ENCODE peak calls at places on chromosomes 5 and 9, in seven cellular contexts. A is ascending aorta; Q is GM23248; B is CD8-positive, alpha-beta memory T cell; L is adrenal gland; G is heart left ventricle; X is aorta. K is an unnamed sample. For H3K27me3 and H3K4me1, the result is how much of the 10 kb centered on the place peaks cover.

GRCh38 chr9:16787724-16788123 is 82.7 kb downstream of the BNC2 start:
- DNase-seq in B (no peak), L (no peak), Q (peak), X (no peak), A (no peak), G (no peak), K (no peak)

GRCh38 chr5:140345919-140346347 is 470 bp downstream of the HBEGF start:
- DNase-seq in G (peak), X (peak), B (no peak), L (peak), Q (peak), A (peak), K (peak)

GRCh38 chr9:93902780-93903655 is 52.1 kb downstream of the BARX1 start:
- DNase-seq in B (no peak), Q (no peak), G (peak), X (peak), A (peak), L (peak), K (no peak)

GRCh38 chr9:86281577-86282076 is 711 bp downstream of the ISCA1 start:
- DNase-seq in L (no peak), Q (peak), B (no peak), A (no peak), X (no peak), G (no peak), K (no peak)

GRCh38 chr5:80191397-80191796 is 64.5 kb downstream of the SERINC5 start:
- DNase-seq in L (no peak), G (no peak), X (no peak), A (no peak), B (no peak), Q (no peak), K (no peak)

GRCh38 chr9:130198501-130199179 is 26.4 kb downstream of the NCS1 start:
- DNase-seq in L (peak), G (no peak), X (no peak), Q (no peak), A (peak), B (no peak), K (no peak)

GRCh38 chr5:93078082-93079038 is 502.7 kb downstream of the NR2F1-AS1 start:
- DNase-seq in A (peak), B (no peak), L (peak), X (no peak), G (peak), Q (peak), K (peak)

GRCh38 chr5:60520451-60521210 is 179.3 kb downstream of the DEPDC1B start:
- DNase-seq in G (no peak), X (no peak), A (no peak), B (no peak), L (no peak), Q (no peak), K (no peak)

GRCh38 chr5:141758316-141758965 is 76.4 kb upstream of the ARAP3 start:
- DNase-seq in G (no peak), B (no peak), X (no peak), Q (peak), L (no peak), A (no peak), K (no peak)

GRCh38 chr5:179858241-179858585 is 404 bp downstream of the MRNIP start:
- DNase-seq in X (peak), Q (peak), L (no peak), A (no peak), B (no peak), G (no peak), K (peak)

GRCh38 chr5:124025306-124025705 is 513.3 kb downstream of the CSNK1G3 start:
- DNase-seq in L (no peak), B (no peak), A (no peak), Q (no peak), G (no peak), X (no peak), K (no peak)

GRCh38 chr5:90654235-90654634 is 95.6 kb downstream of the ADGRV1 start:
- DNase-seq in B (no peak), Q (no peak), A (no peak), X (no peak), L (no peak), G (no peak), K (no peak)

GRCh38 chr9:92749071-92749933 is 15.3 kb downstream of the BICD2 start:
- DNase-seq in G (no peak), L (no peak), B (no peak), A (peak), Q (no peak), X (peak), K (no peak)

GRCh38 chr5:1105350-1106265 is 6.3 kb downstream of the SLC12A7 start:
- DNase-seq in A (no peak), X (no peak), L (no peak), Q (no peak), B (peak), G (no peak), K (peak)

GRCh38 chr9:75108571-75108970 is 20.3 kb downstream of the OSTF1 start:
- DNase-seq in X (no peak), G (peak), L (peak), A (no peak), Q (peak), B (no peak), K (no peak)

GRCh38 chr9:13113201-13113600 is 166.3 kb downstream of the MPDZ start:
- DNase-seq in B (no peak), Q (peak), A (no peak), G (no peak), X (no peak), L (no peak), K (no peak)

GRCh38 chr9:114889802-114890224 is 40.6 kb downstream of the TNFSF8 start:
- DNase-seq in G (no peak), A (no peak), L (no peak), X (no peak), Q (peak), B (no peak), K (no peak)

GRCh38 chr9:5536684-5537083 is 26.4 kb downstream of the PDCD1LG2 start:
- DNase-seq in G (no peak), X (no peak), B (no peak), A (no peak), Q (no peak), L (no peak), K (no peak)

GRCh38 chr5:138654281-138654867 is 79.2 kb upstream of the HSPA9 start:
- DNase-seq in X (no peak), Q (peak), B (peak), L (no peak), A (no peak), G (no peak), K (no peak)

GRCh38 chr5:180170111-180170809 is 38.8 kb downstream of the RASGEF1C start:
- DNase-seq in A (no peak), Q (no peak), B (no peak), L (no peak), X (no peak), G (no peak), K (no peak)

GRCh38 chr9:123953601-123954011 is 23.7 kb upstream of the DENND1A start:
- DNase-seq in A (no peak), X (no peak), Q (peak), L (no peak), B (no peak), G (no peak), K (no peak)

GRCh38 chr5:64347308-64347707 is 158.5 kb upstream of the RGS7BP start:
- DNase-seq in Q (no peak), G (no peak), A (no peak), X (no peak), L (no peak), B (no peak), K (no peak)

GRCh38 chr9:109206670-109207069 is 39.6 kb upstream of the FRRS1L start:
- DNase-seq in A (peak), G (no peak), B (no peak), X (no peak), Q (peak), L (no peak), K (no peak)

GRCh38 chr9:109471994-109472393 is 26.1 kb downstream of the PTPN3 start:
- DNase-seq in G (no peak), L (no peak), X (no peak), B (no peak), A (no peak), Q (peak), K (no peak)

GRCh38 chr5:180099733-180100611 is 28.4 kb upstream of the RNF130 start:
- DNase-seq in Q (no peak), A (peak), X (no peak), L (no peak), G (no peak), B (no peak), K (no peak)

GRCh38 chr5:55993628-55994501 is 898 bp downstream of the IL6ST start:
- DNase-seq in Q (peak), B (peak), L (no peak), G (no peak), X (no peak), A (no peak), K (no peak)

GRCh38 chr5:74441616-74442015 is 198.9 kb downstream of the ENC1 start:
- DNase-seq in A (no peak), G (no peak), X (no peak), B (no peak), L (no peak), Q (no peak), K (no peak)

GRCh38 chr9:76366275-76366674 is 28.0 kb downstream of the RFK start:
- DNase-seq in L (no peak), X (no peak), G (no peak), A (no peak), B (no peak), Q (no peak), K (no peak)

GRCh38 chr5:57035955-57036354 is 84.0 kb upstream of the MIER3 start:
- DNase-seq in X (no peak), G (no peak), Q (no peak), B (no peak), L (no peak), A (no peak), K (no peak)

GRCh38 chr9:92745236-92745790 is 19.3 kb downstream of the BICD2 start:
- DNase-seq in Q (no peak), A (no peak), B (no peak), X (peak), L (no peak), G (no peak), K (no peak)

GRCh38 chr5:33364406-33364805 is 76.4 kb upstream of the TARS1 start:
- DNase-seq in A (no peak), Q (no peak), L (no peak), X (no peak), B (no peak), G (no peak), K (no peak)

GRCh38 chr5:33363537-33363936 is 77.2 kb upstream of the TARS1 start:
- DNase-seq in G (no peak), A (no peak), Q (no peak), B (no peak), X (no peak), L (no peak), K (no peak)

GRCh38 chr5:33367396-33367795 is 73.4 kb upstream of the TARS1 start:
- DNase-seq in Q (no peak), A (no peak), L (no peak), G (no peak), B (no peak), X (no peak), K (no peak)

GRCh38 chr5:33361781-33362180 is 79.0 kb upstream of the TARS1 start:
- DNase-seq in L (no peak), G (no peak), B (no peak), Q (peak), X (no peak), A (no peak), K (no peak)

DNA sequence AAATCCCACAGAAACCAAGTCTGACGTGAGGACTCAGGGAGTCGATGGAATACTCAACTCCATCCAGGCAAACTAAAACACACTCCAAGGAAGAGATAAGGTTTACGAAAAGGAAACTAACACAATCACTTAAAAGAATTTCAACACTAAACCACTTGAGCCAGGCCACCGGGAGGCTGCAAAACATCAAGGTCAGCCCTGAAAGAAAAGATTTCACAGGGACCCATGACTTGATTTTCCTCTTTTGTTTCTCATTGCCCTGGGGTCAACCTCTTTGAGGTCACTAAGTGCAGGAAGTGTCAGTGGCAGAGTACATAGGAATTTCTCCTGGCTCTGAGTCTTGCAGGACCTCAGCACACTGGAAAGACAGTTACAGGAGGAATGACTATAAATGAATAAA is 77.8 kb upstream of the TARS1 start:
- DNase-seq in B (no peak), X (no peak), L (peak), A (peak), Q (no peak), G (peak), K (no peak)
- H3K4me3 ChIP-seq in B (no peak), X (no peak), L (no peak), A (peak), Q (no peak), G (no peak), K (no peak)

GRCh38 chr5:83562207-83562606 is 90.7 kb downstream of the VCAN start:
- DNase-seq in Q (peak), G (no peak), L (no peak), B (no peak), A (no peak), X (no peak), K (no peak)
- H3K27me3 ChIP-seq in Q (under half), G (under half), L (under half), B (under half), A (under half), X (under half), K (under half)

GRCh38 chr5:95942414-95942813 is 19.2 kb downstream of the ELL2 start:
- DNase-seq in B (no peak), X (no peak), L (no peak), A (no peak), G (no peak), Q (no peak), K (no peak)

GRCh38 chr5:95942968-95943367 is 18.7 kb downstream of the ELL2 start:
- DNase-seq in L (no peak), A (no peak), X (no peak), G (no peak), Q (no peak), B (no peak), K (no peak)

GRCh38 chr5:95949810-95950209 is 11.8 kb downstream of the ELL2 start:
- DNase-seq in A (no peak), L (no peak), Q (no peak), G (no peak), B (no peak), X (no peak), K (no peak)

GRCh38 chr5:95941756-95942155 is 19.9 kb downstream of the ELL2 start:
- DNase-seq in G (no peak), A (no peak), Q (no peak), X (no peak), L (no peak), B (no peak), K (no peak)

DNA sequence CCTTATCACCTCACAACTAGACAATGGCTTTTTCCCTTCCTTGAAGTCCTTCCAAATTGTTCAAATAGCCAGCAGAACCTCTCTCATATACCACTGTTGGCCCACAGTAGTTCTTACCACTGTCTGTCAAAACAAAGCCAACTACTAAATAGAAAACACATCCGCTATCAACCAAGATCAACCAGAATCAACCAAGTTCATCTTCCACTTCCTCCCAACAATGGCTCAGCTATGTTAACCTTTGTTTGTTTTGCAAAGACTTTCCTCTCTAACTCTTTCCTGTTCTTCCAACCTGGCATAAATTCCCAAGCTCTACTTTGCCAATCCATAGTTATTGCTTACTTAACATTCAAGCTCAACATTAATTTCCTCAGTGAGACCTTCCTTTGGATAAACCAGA is 15.2 kb downstream of the ELL2 start:
- DNase-seq in L (no peak), Q (no peak), A (no peak), G (no peak), B (no peak), X (no peak), K (no peak)
- H3K4me1 ChIP-seq in L (under half), Q (half or more), A (under half), G (under half), B (under half), X (under half), K (under half)

GRCh38 chr9:35538361-35539234 is 48.7 kb downstream of the RUSC2 start:
- DNase-seq in B (no peak), A (peak), Q (peak), X (peak), G (peak), L (no peak), K (peak)
- H3K4me3 ChIP-seq in B (no peak), A (peak), Q (peak), X (no peak), G (peak), L (no peak), K (peak)

DNA sequence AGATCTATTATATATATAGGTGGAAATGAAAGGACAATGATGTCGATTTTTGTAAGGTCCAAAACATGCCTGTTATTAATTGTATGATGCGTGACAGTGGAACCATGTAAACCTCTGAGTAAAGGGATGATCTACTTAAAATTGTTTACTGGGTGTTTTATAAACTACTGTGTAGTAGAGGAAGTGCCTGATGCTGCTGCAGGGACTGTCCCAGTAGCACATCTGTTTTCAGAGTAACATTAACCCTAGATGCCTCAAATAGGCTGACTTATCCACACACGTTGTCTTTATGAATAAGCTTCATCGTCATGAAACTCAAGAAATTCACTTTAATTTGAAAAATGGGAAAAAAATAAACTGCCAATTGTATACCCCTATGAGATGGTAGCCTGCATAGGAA is 1.7 kb downstream of the CAMK4 start:
- DNase-seq in Q (no peak), G (no peak), B (no peak), X (no peak), A (no peak), L (no peak), K (no peak)
- H3K27me3 ChIP-seq in Q (under half), G (under half), B (under half), X (under half), A (under half), L (under half), K (under half)

GRCh38 chr5:68295772-68296171 is 80.2 kb downstream of the PIK3R1 start:
- DNase-seq in A (no peak), B (no peak), Q (no peak), L (no peak), X (no peak), G (no peak), K (no peak)
- H3K4me1 ChIP-seq in A (under half), B (under half), Q (under half), L (under half), X (under half), G (under half), K (under half)

GRCh38 chr5:37663538-37663937 is 176.3 kb downstream of the GDNF start:
- DNase-seq in L (no peak), Q (no peak), B (no peak), X (no peak), A (no peak), G (no peak), K (no peak)

GRCh38 chr5:37660319-37660718 is 179.5 kb downstream of the GDNF start:
- DNase-seq in B (no peak), A (no peak), Q (no peak), X (no peak), G (no peak), L (no peak), K (no peak)

GRCh38 chr5:37662789-37663475 is 176.9 kb downstream of the GDNF start:
- DNase-seq in A (no peak), G (no peak), B (no peak), L (no peak), X (no peak), Q (peak), K (no peak)

GRCh38 chr5:37662362-37662761 is 177.5 kb downstream of the GDNF start:
- DNase-seq in B (no peak), G (no peak), Q (no peak), X (no peak), L (no peak), A (no peak), K (no peak)

DNA sequence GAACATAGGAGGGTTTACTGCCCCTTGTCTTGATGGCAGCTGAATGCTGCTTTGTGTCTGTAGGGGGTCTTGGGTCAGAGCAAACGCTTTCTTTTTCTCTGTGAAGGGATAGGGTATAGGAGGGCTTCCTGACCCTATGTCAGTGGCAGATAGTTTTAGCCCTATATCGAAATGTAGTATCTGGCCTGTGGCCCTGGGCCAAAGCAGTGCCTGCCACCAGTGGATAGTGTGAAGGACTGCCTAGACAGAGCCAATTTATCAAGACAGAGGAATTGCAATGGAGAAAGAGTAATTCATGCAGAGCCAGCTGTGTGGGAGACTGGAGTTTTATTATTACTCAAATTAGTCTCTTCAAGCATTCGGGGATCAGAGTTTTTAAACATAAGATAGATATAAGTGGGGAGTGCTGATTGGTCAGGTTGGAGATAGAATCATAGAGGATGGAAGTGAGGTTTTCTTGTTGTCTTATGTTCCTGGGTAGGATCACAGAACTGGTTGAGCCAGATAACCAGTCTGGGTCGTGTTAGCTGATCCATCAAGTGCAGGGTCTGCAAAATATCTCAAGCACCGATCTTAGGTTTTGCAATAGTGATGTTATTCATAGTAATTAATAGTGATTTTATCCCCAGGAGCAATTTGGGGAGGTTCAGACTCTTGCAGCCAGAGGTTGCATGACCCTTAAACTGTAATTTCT is 178.5 kb downstream of the GDNF start:
- DNase-seq in L (no peak), Q (no peak), X (no peak), G (no peak), B (no peak), A (no peak), K (no peak)
- H3K4me3 ChIP-seq in L (no peak), Q (no peak), X (no peak), G (no peak), B (no peak), A (no peak), K (no peak)

DNA sequence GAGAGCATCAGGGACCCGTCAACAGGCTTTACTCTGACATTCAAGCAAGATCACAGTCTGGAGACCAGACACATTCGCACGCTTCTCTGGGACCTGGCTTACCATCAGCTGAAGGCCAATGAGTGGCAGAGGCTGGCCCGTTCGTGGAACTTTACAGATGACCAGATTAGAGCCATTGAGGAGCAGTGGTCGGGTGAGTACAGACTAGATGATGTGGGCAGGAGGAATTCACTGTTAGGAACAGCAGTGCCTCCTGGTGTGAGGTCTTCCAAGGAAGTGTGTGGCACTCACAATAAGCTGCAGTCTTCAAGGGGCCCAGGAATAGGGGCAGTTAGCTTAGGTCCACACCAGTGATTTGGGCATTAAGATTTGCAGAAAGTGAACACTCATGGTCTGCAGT is 50.4 kb downstream of the POC5 start:
- DNase-seq in G (no peak), A (no peak), Q (no peak), B (no peak), X (no peak), L (no peak), K (no peak)
- H3K27me3 ChIP-seq in G (under half), A (under half), Q (under half), B (under half), X (under half), L (under half), K (under half)